ENCODE peak calls at places on chromosomes 12 and 14, in ten cellular contexts. One of them, this sample, is unnamed.

GRCh38 chr12:131097247-131098177 is 143.8 kb downstream of the ADGRD1 start:
- DNase-seq in OCI-LY7: no peak
- DNase-seq in Caco-2: peak
- DNase-seq in HAP-1: no peak
- DNase-seq in neural crest cell: no peak
- DNase-seq in stimulated activated CD8-positive, alpha-beta memory T cell treated with anti-CD3 and anti-CD28 coated beads, Interleukin-4, amount 100 ng/mL, for 1 hour: no peak
- DNase-seq in T-helper 1 cell: no peak
- DNase-seq in NCI-H1092 treated with DMSO at 0.1 percent for 48 hours: peak
- DNase-seq in activated T-helper 1 cell treated with Interleukin-2 at 50 U/mL for 16 hours: no peak
- DNase-seq in WERI-Rb-1: peak
- DNase-seq in this sample: no peak

GRCh38 chr12:59657266-59657665 is 61.4 kb downstream of the SLC16A7 start:
- DNase-seq in neural crest cell: no peak
- DNase-seq in activated T-helper 1 cell treated with Interleukin-2 at 50 U/mL for 16 hours: no peak
- DNase-seq in WERI-Rb-1: no peak
- DNase-seq in T-helper 1 cell: no peak
- DNase-seq in HAP-1: no peak
- DNase-seq in Caco-2: no peak
- DNase-seq in NCI-H1092 treated with DMSO at 0.1 percent for 48 hours: no peak
- DNase-seq in OCI-LY7: no peak
- DNase-seq in stimulated activated CD8-positive, alpha-beta memory T cell treated with anti-CD3 and anti-CD28 coated beads, Interleukin-4, amount 100 ng/mL, for 1 hour: no peak
- DNase-seq in this sample: no peak

GRCh38 chr14:59630281-59630963 is 53.8 kb upstream of the CCDC175 start:
- DNase-seq in T-helper 1 cell: no peak
- DNase-seq in NCI-H1092 treated with DMSO at 0.1 percent for 48 hours: peak
- DNase-seq in activated T-helper 1 cell treated with Interleukin-2 at 50 U/mL for 16 hours: no peak
- DNase-seq in Caco-2: no peak
- DNase-seq in WERI-Rb-1: peak
- DNase-seq in neural crest cell: peak
- DNase-seq in HAP-1: no peak
- DNase-seq in OCI-LY7: no peak
- DNase-seq in stimulated activated CD8-positive, alpha-beta memory T cell treated with anti-CD3 and anti-CD28 coated beads, Interleukin-4, amount 100 ng/mL, for 1 hour: no peak
- DNase-seq in this sample: no peak

GRCh38 chr14:92680781-92681650 is 67.4 kb downstream of the LGMN start:
- DNase-seq in stimulated activated CD8-positive, alpha-beta memory T cell treated with anti-CD3 and anti-CD28 coated beads, Interleukin-4, amount 100 ng/mL, for 1 hour: peak
- DNase-seq in HAP-1: peak
- DNase-seq in WERI-Rb-1: peak
- DNase-seq in Caco-2: peak
- DNase-seq in NCI-H1092 treated with DMSO at 0.1 percent for 48 hours: peak
- DNase-seq in OCI-LY7: peak
- DNase-seq in neural crest cell: peak
- DNase-seq in activated T-helper 1 cell treated with Interleukin-2 at 50 U/mL for 16 hours: peak
- DNase-seq in T-helper 1 cell: peak
- DNase-seq in this sample: peak

GRCh38 chr12:123714302-123714627 is 2.1 kb downstream of the ATP6V0A2 start:
- DNase-seq in activated T-helper 1 cell treated with Interleukin-2 at 50 U/mL for 16 hours: no peak
- DNase-seq in HAP-1: no peak
- DNase-seq in Caco-2: no peak
- DNase-seq in OCI-LY7: no peak
- DNase-seq in neural crest cell: no peak
- DNase-seq in NCI-H1092 treated with DMSO at 0.1 percent for 48 hours: no peak
- DNase-seq in WERI-Rb-1: no peak
- DNase-seq in stimulated activated CD8-positive, alpha-beta memory T cell treated with anti-CD3 and anti-CD28 coated beads, Interleukin-4, amount 100 ng/mL, for 1 hour: no peak
- DNase-seq in T-helper 1 cell: no peak
- DNase-seq in this sample: peak

GRCh38 chr12:116217045-116217444 is 60.4 kb downstream of the MED13L start:
- DNase-seq in stimulated activated CD8-positive, alpha-beta memory T cell treated with anti-CD3 and anti-CD28 coated beads, Interleukin-4, amount 100 ng/mL, for 1 hour: no peak
- DNase-seq in activated T-helper 1 cell treated with Interleukin-2 at 50 U/mL for 16 hours: no peak
- DNase-seq in OCI-LY7: no peak
- DNase-seq in HAP-1: no peak
- DNase-seq in Caco-2: no peak
- DNase-seq in WERI-Rb-1: no peak
- DNase-seq in neural crest cell: no peak
- DNase-seq in NCI-H1092 treated with DMSO at 0.1 percent for 48 hours: no peak
- DNase-seq in T-helper 1 cell: no peak
- DNase-seq in this sample: no peak

GRCh38 chr12:119479121-119479561 is 114.4 kb upstream of the TMEM233 start:
- DNase-seq in stimulated activated CD8-positive, alpha-beta memory T cell treated with anti-CD3 and anti-CD28 coated beads, Interleukin-4, amount 100 ng/mL, for 1 hour: no peak
- DNase-seq in activated T-helper 1 cell treated with Interleukin-2 at 50 U/mL for 16 hours: no peak
- DNase-seq in WERI-Rb-1: no peak
- DNase-seq in OCI-LY7: no peak
- DNase-seq in HAP-1: no peak
- DNase-seq in NCI-H1092 treated with DMSO at 0.1 percent for 48 hours: no peak
- DNase-seq in Caco-2: no peak
- DNase-seq in neural crest cell: no peak
- DNase-seq in T-helper 1 cell: no peak
- DNase-seq in this sample: no peak

GRCh38 chr12:3655331-3655900 is 97.5 kb downstream of the CRACR2A start:
- DNase-seq in OCI-LY7: peak
- DNase-seq in Caco-2: no peak
- DNase-seq in WERI-Rb-1: peak
- DNase-seq in stimulated activated CD8-positive, alpha-beta memory T cell treated with anti-CD3 and anti-CD28 coated beads, Interleukin-4, amount 100 ng/mL, for 1 hour: no peak
- DNase-seq in HAP-1: peak
- DNase-seq in neural crest cell: no peak
- DNase-seq in T-helper 1 cell: no peak
- DNase-seq in activated T-helper 1 cell treated with Interleukin-2 at 50 U/mL for 16 hours: no peak
- DNase-seq in NCI-H1092 treated with DMSO at 0.1 percent for 48 hours: peak
- DNase-seq in this sample: no peak

GRCh38 chr14:53751650-53752049 is 205.0 kb downstream of the BMP4 start:
- DNase-seq in activated T-helper 1 cell treated with Interleukin-2 at 50 U/mL for 16 hours: no peak
- DNase-seq in WERI-Rb-1: no peak
- DNase-seq in T-helper 1 cell: no peak
- DNase-seq in stimulated activated CD8-positive, alpha-beta memory T cell treated with anti-CD3 and anti-CD28 coated beads, Interleukin-4, amount 100 ng/mL, for 1 hour: no peak
- DNase-seq in OCI-LY7: no peak
- DNase-seq in Caco-2: no peak
- DNase-seq in HAP-1: no peak
- DNase-seq in neural crest cell: no peak
- DNase-seq in NCI-H1092 treated with DMSO at 0.1 percent for 48 hours: no peak
- DNase-seq in this sample: no peak

GRCh38 chr12:82359115-82359478 is 768 bp downstream of the METTL25 start:
- DNase-seq in OCI-LY7: peak
- DNase-seq in HAP-1: peak
- DNase-seq in NCI-H1092 treated with DMSO at 0.1 percent for 48 hours: peak
- DNase-seq in Caco-2: no peak
- DNase-seq in stimulated activated CD8-positive, alpha-beta memory T cell treated with anti-CD3 and anti-CD28 coated beads, Interleukin-4, amount 100 ng/mL, for 1 hour: no peak
- DNase-seq in activated T-helper 1 cell treated with Interleukin-2 at 50 U/mL for 16 hours: no peak
- DNase-seq in neural crest cell: no peak
- DNase-seq in WERI-Rb-1: peak
- DNase-seq in T-helper 1 cell: no peak
- DNase-seq in this sample: no peak

GRCh38 chr12:113221997-113222729 is 899 bp downstream of the TPCN1 start:
- DNase-seq in WERI-Rb-1: no peak
- DNase-seq in T-helper 1 cell: no peak
- DNase-seq in neural crest cell: no peak
- DNase-seq in Caco-2: no peak
- DNase-seq in NCI-H1092 treated with DMSO at 0.1 percent for 48 hours: peak
- DNase-seq in stimulated activated CD8-positive, alpha-beta memory T cell treated with anti-CD3 and anti-CD28 coated beads, Interleukin-4, amount 100 ng/mL, for 1 hour: no peak
- DNase-seq in HAP-1: no peak
- DNase-seq in activated T-helper 1 cell treated with Interleukin-2 at 50 U/mL for 16 hours: no peak
- DNase-seq in OCI-LY7: peak
- DNase-seq in this sample: no peak

GRCh38 chr12:92560713-92561542 is 141.9 kb upstream of the PLEKHG7 start:
- DNase-seq in T-helper 1 cell: no peak
- DNase-seq in activated T-helper 1 cell treated with Interleukin-2 at 50 U/mL for 16 hours: no peak
- DNase-seq in neural crest cell: no peak
- DNase-seq in Caco-2: no peak
- DNase-seq in HAP-1: no peak
- DNase-seq in stimulated activated CD8-positive, alpha-beta memory T cell treated with anti-CD3 and anti-CD28 coated beads, Interleukin-4, amount 100 ng/mL, for 1 hour: no peak
- DNase-seq in WERI-Rb-1: no peak
- DNase-seq in OCI-LY7: no peak
- DNase-seq in NCI-H1092 treated with DMSO at 0.1 percent for 48 hours: no peak
- DNase-seq in this sample: no peak

GRCh38 chr14:80208426-80208950 is 2.8 kb downstream of the DIO2 start:
- DNase-seq in NCI-H1092 treated with DMSO at 0.1 percent for 48 hours: no peak
- DNase-seq in neural crest cell: no peak
- DNase-seq in OCI-LY7: no peak
- DNase-seq in HAP-1: no peak
- DNase-seq in Caco-2: no peak
- DNase-seq in WERI-Rb-1: no peak
- DNase-seq in stimulated activated CD8-positive, alpha-beta memory T cell treated with anti-CD3 and anti-CD28 coated beads, Interleukin-4, amount 100 ng/mL, for 1 hour: no peak
- DNase-seq in T-helper 1 cell: no peak
- DNase-seq in activated T-helper 1 cell treated with Interleukin-2 at 50 U/mL for 16 hours: no peak
- DNase-seq in this sample: peak

This sample was measured in MV-4-11.